ENCODE peak calls at places on chromosomes 13 and 19, in four cellular contexts. H is HL-60, G is GM12878, R is K562. P is an unnamed sample.

GRCh38 chr19:29326351-29326750 is 113.4 kb upstream of the UQCRFS1 start:
- DNase-seq in H (no peak), G (no peak), R (no peak), P (no peak)

GRCh38 chr13:65744761-65745160 is 1485.4 kb downstream of the PCDH9 start:
- DNase-seq in H (no peak), G (no peak), R (no peak), P (no peak)

GRCh38 chr19:28516415-28516872 is 696.5 kb downstream of the UQCRFS1 start:
- DNase-seq in H (no peak), G (no peak), R (no peak), P (no peak)

GRCh38 chr19:49767967-49768581 is 1.3 kb downstream of the AP2A1 start:
- DNase-seq in H (no peak), G (no peak), R (no peak), P (no peak)

GRCh38 chr19:42254083-42254849 is 662 bp downstream of the ERF start:
- DNase-seq in H (peak), G (no peak), R (peak), P (peak)

GRCh38 chr13:84917252-84917878 is 881.9 kb downstream of the SLITRK6 start:
- DNase-seq in H (no peak), G (no peak), R (no peak), P (no peak)

GRCh38 chr19:16442386-16443276 is 29.1 kb downstream of the EPS15L1 start:
- DNase-seq in H (no peak), G (no peak), R (peak), P (no peak)

GRCh38 chr13:38943231-38943630 is 47.4 kb downstream of the STOML3 start:
- DNase-seq in H (no peak), G (no peak), R (no peak), P (no peak)

GRCh38 chr19:52191951-52192350 is 2.1 kb downstream of the PPP2R1A start:
- DNase-seq in H (no peak), G (no peak), R (no peak), P (no peak)

GRCh38 chr19:55452381-55453325 is 8.8 kb downstream of the ISOC2 start:
- DNase-seq in H (no peak), G (no peak), R (peak), P (no peak)

GRCh38 chr19:49558591-49558990 is 21.8 kb downstream of the NOSIP start:
- DNase-seq in H (no peak), G (no peak), R (no peak), P (no peak)

GRCh38 chr19:41755328-41755913 is at the start of gene CEACAM6:
- DNase-seq in H (peak), G (no peak), R (peak), P (no peak)

GRCh38 chr13:86831084-86831483 is 840.1 kb upstream of the SLITRK5 start:
- DNase-seq in H (no peak), G (no peak), R (no peak), P (no peak)

GRCh38 chr13:36417328-36417727 is 15.0 kb upstream of the CCNA1 start:
- DNase-seq in H (peak), G (no peak), R (no peak), P (no peak)

GRCh38 chr19:2337329-2337707 is 8.8 kb downstream of the SPPL2B start:
- DNase-seq in H (no peak), G (no peak), R (no peak), P (no peak)

GRCh38 chr13:48220592-48221300 is 12.3 kb upstream of the ITM2B start:
- DNase-seq in H (peak), G (no peak), R (no peak), P (no peak)

GRCh38 chr19:57803265-57803593 is 11.5 kb downstream of the ZNF552 start:
- DNase-seq in H (no peak), G (no peak), R (no peak), P (no peak)

GRCh38 chr19:52735734-52736133 is 890 bp upstream of the ZNF611 start:
- DNase-seq in H (no peak), G (no peak), R (no peak), P (no peak)

GRCh38 chr13:97344250-97345175 is 89.5 kb upstream of the RAP2A start:
- DNase-seq in H (peak), G (no peak), R (no peak), P (no peak)

GRCh38 chr19:2064788-2065524 is 13.9 kb upstream of the MKNK2 start:
- DNase-seq in H (no peak), G (no peak), R (no peak), P (no peak)

GRCh38 chr13:72258340-72258981 is 391.5 kb upstream of the DACH1 start:
- DNase-seq in H (no peak), G (no peak), R (no peak), P (no peak)

GRCh38 chr13:79481685-79482052 is 714 bp downstream of the NDFIP2 start:
- DNase-seq in H (peak), G (no peak), R (peak), P (no peak)

GRCh38 chr13:60261432-60262351 is 98.0 kb upstream of the DIAPH3 start:
- DNase-seq in H (no peak), G (no peak), R (no peak), P (no peak)

GRCh38 chr19:4108767-4109625 is 14.9 kb downstream of the MAP2K2 start:
- DNase-seq in H (peak), G (peak), R (no peak), P (peak)

GRCh38 chr19:1000095-1000494 is at the start of gene GRIN3B:
- DNase-seq in H (peak), G (no peak), R (peak), P (peak)
- TF ChIP-seq SPI1 in H (no peak), G (no peak), R (no peak), P (no peak)

GRCh38 chr19:20315543-20315942 is 148.5 kb downstream of the ZNF486 start:
- DNase-seq in H (no peak), G (no peak), R (no peak), P (no peak)

GRCh38 chr19:20318616-20319015 is 151.6 kb downstream of the ZNF486 start:
- DNase-seq in H (no peak), G (no peak), R (no peak), P (no peak)

GRCh38 chr19:20325151-20325550 is 158.1 kb downstream of the ZNF486 start:
- DNase-seq in H (no peak), G (no peak), R (no peak), P (no peak)

GRCh38 chr19:20321139-20321656 is 154.2 kb downstream of the ZNF486 start:
- DNase-seq in H (no peak), G (no peak), R (no peak), P (no peak)
- TF ChIP-seq POLR2AphosphoS5 in H (no peak), G (no peak), R (no peak), P (no peak)

GRCh38 chr19:10587839-10588150 is 683 bp upstream of the AP1M2 start:
- DNase-seq in H (no peak), G (no peak), R (peak), P (no peak)

GRCh38 chr19:10587022-10587838 is at the start of gene AP1M2:
- DNase-seq in H (no peak), G (no peak), R (peak), P (no peak)

GRCh38 chr19:10586396-10586795 is 716 bp downstream of the AP1M2 start:
- DNase-seq in H (no peak), G (no peak), R (no peak), P (no peak)

GRCh38 chr19:10580979-10581631 is 6.0 kb downstream of the AP1M2 start:
- DNase-seq in H (peak), G (no peak), R (peak), P (peak)

GRCh38 chr19:10583021-10583776 is 3.9 kb downstream of the AP1M2 start:
- DNase-seq in H (no peak), G (no peak), R (peak), P (no peak)
- TF ChIP-seq SPI1 in H (no peak), G (no peak), R (no peak), P (no peak)

DNA sequence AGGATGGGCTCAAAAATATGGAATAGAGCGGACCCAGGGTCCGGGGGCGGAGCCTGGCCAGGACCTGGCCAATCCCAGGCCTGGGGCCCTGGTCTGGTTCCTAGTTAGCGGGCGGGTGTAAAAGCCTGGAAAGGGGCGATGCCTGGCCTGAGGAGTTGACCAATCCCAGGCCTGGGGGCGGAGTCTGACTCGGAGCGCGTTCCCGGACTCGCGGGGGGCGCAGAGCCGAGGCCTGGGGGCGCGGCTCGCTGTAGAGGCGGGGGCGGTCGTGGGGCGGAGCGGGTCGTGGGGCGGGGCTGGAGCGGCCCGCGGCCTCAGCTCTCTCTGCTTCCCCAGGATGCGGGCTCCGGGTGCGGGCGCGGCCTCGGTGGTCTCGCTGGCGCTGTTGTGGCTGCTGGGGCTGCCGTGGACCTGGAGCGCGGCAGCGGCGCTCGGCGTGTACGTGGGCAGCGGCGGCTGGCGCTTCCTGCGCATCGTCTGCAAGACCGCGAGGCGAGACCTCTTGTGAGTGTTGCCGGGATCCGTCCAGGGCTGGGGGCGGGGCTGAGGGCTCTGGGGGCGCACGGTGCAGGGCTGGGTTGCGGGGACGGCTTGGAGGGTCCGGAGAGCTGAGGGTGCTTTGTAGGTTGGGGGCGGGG is at the start of gene SLC27A1:
- DNase-seq in H (peak), G (peak), R (peak), P (peak)
- TF ChIP-seq POLR2AphosphoS5 in H (no peak), G (no peak), R (no peak), P (no peak)

GRCh38 chr13:30362869-30363268 is 55.5 kb upstream of the KATNAL1 start:
- DNase-seq in H (no peak), G (no peak), R (peak), P (no peak)

GRCh38 chr13:30363725-30364124 is 56.4 kb upstream of the KATNAL1 start:
- DNase-seq in H (no peak), G (no peak), R (peak), P (no peak)

GRCh38 chr13:30362005-30362788 is 54.8 kb upstream of the KATNAL1 start:
- DNase-seq in H (no peak), G (no peak), R (no peak), P (no peak)

GRCh38 chr13:30364876-30365275 is 57.4 kb upstream of the UBE2L5 start:
- DNase-seq in H (no peak), G (no peak), R (no peak), P (no peak)

GRCh38 chr13:30364133-30364532 is 56.8 kb upstream of the KATNAL1 start:
- DNase-seq in H (no peak), G (no peak), R (peak), P (no peak)
- TF ChIP-seq SPI1 in H (no peak), G (no peak), R (no peak), P (no peak)

GRCh38 chr13:51801631-51802099 is 2.3 kb downstream of the DHRS12 start:
- DNase-seq in H (no peak), G (no peak), R (no peak), P (no peak)

GRCh38 chr13:51803018-51803417 is 945 bp downstream of the DHRS12 start:
- DNase-seq in H (no peak), G (no peak), R (no peak), P (no peak)

GRCh38 chr13:51799261-51799660 is 4.7 kb downstream of the DHRS12 start:
- DNase-seq in H (no peak), G (no peak), R (no peak), P (no peak)

GRCh38 chr13:51802601-51803000 is 1.4 kb downstream of the DHRS12 start:
- DNase-seq in H (no peak), G (no peak), R (no peak), P (no peak)

DNA sequence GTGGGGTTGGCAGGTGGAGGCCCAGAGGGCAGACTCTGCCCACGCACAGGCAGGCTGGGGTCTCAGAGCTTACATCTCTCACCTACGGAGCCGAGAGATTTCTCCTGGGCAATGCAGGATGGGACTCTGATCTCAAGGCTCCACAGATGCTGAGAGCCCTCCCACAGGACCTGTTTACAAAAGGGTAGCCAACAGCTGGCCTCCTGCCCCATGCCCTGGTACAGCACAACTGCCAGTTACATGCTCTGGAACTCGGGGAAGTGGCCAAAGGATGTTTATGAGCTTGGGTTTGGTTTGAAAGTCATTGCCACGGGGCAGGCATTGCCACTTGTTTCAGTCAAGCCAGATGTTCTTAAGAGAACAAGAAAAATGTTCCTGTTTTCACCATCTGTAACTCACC is 3.5 kb downstream of the DHRS12 start:
- DNase-seq in H (no peak), G (no peak), R (no peak), P (no peak)
- TF ChIP-seq POLR2AphosphoS5 in H (no peak), G (no peak), R (no peak), P (no peak)

GRCh38 chr13:33235078-33235477 is 50.5 kb downstream of the STARD13 start:
- DNase-seq in H (no peak), G (no peak), R (no peak), P (no peak)
- TF ChIP-seq SPI1 in H (no peak), G (no peak), R (no peak), P (no peak)

GRCh38 chr13:32941368-32941767 is 74.9 kb upstream of the KL start:
- DNase-seq in H (no peak), G (no peak), R (no peak), P (no peak)

GRCh38 chr13:32940601-32941000 is 75.6 kb upstream of the KL start:
- DNase-seq in H (no peak), G (no peak), R (no peak), P (no peak)

GRCh38 chr13:32938907-32939306 is 77.3 kb upstream of the KL start:
- DNase-seq in H (no peak), G (no peak), R (no peak), P (no peak)
- TF ChIP-seq POLR2AphosphoS5 in H (no peak), G (no peak), R (no peak), P (no peak)

DNA sequence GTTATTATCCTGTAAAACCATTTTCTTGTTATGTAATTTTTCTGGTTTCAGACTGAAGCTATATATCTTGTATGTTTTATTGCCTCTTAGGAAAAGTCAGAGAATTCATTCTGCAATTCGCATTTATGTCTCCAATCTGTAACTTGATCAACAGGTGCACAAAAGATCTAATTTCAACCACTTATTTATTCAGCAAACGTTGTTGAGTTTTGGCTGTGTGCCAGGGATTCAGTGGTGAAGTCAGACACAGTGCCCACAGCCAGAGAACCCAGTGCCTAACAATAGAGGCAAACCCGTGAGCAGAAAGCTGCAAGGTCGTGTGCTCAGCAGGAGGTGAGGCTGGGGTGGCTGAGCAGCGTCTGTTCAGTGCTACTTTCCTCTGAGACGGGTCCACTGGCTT is 119.5 kb upstream of the MCF2L start:
- DNase-seq in H (no peak), G (no peak), R (no peak), P (no peak)
- TF ChIP-seq SPI1 in H (no peak), G (no peak), R (no peak), P (no peak)

P was measured in GM12891.